ENCODE peak calls at places on chromosomes 11 and 22, in five cellular contexts. X is RWPE1, G is WTC11, Y is H1, E is foreskin keratinocyte. V is an unnamed sample.

GRCh38 chr22:22655452-22656108 is 11.2 kb downstream of the GGTLC2 start:
- DNase-seq in Y (no peak), E (no peak), G (no peak), X (no peak), V (no peak)

GRCh38 chr22:40257979-40258378 is 80.3 kb downstream of the TNRC6B start:
- DNase-seq in E (no peak), Y (no peak), G (no peak), X (no peak), V (no peak)

GRCh38 chr11:118918686-118919280 is 6.9 kb downstream of the BCL9L start:
- DNase-seq in X (no peak), G (no peak), Y (no peak), E (no peak), V (no peak)

GRCh38 chr22:28560005-28560742 is 119.5 kb downstream of the TTC28 start:
- DNase-seq in X (peak; percentile 38), E (peak; percentile 52), G (no peak), Y (no peak), V (no peak)

GRCh38 chr11:69018924-69019323 is 5.9 kb upstream of the MRGPRF start:
- DNase-seq in X (no peak), E (no peak), G (no peak), Y (no peak), V (no peak)

GRCh38 chr22:36220457-36220921 is 18.8 kb downstream of the APOL2 start:
- DNase-seq in G (no peak), E (no peak), X (no peak), Y (no peak), V (no peak)

GRCh38 chr22:45337536-45337935 is 27.8 kb downstream of the FAM118A start:
- DNase-seq in E (no peak), X (no peak), G (no peak), Y (no peak), V (no peak)

GRCh38 chr11:70612459-70613141 is 214.3 kb downstream of the CTTN start:
- DNase-seq in X (no peak), Y (no peak), G (no peak), E (no peak), V (no peak)

GRCh38 chr22:31333648-31334047 is 12.5 kb downstream of the PATZ1 start:
- DNase-seq in G (no peak), X (no peak), E (no peak), Y (no peak), V (no peak)

GRCh38 chr11:133383689-133384088 is 148.6 kb downstream of the OPCML start:
- DNase-seq in G (no peak), Y (no peak), X (no peak), E (no peak), V (no peak)

GRCh38 chr22:26168199-26168915 is 905 bp upstream of the SEZ6L start:
- DNase-seq in G (no peak), X (no peak), E (no peak), Y (no peak), V (no peak)

GRCh38 chr11:76624515-76625379 is 45.8 kb downstream of the LRRC32 start:
- DNase-seq in X (no peak), Y (no peak), E (no peak), G (no peak), V (no peak)

GRCh38 chr11:20021212-20021611 is 139.1 kb downstream of the DBX1 start:
- DNase-seq in X (no peak), E (no peak), Y (no peak), G (no peak), V (no peak)

GRCh38 chr11:117076941-117077659 is 21.1 kb downstream of the SIK3 start:
- DNase-seq in Y (no peak), E (no peak), G (no peak), X (no peak), V (no peak)

GRCh38 chr11:37762079-37762478 is 1164.0 kb upstream of the RAG2 start:
- DNase-seq in Y (no peak), G (no peak), E (no peak), X (no peak), V (no peak)

GRCh38 chr11:116808262-116809175 is 14.6 kb downstream of the APOA4 start:
- DNase-seq in E (no peak), X (peak; percentile 32), G (no peak), Y (no peak), V (no peak)

GRCh38 chr11:117519590-117519989 is 191.9 kb downstream of the CEP164 start:
- DNase-seq in G (no peak), X (no peak), Y (no peak), E (no peak), V (no peak)

GRCh38 chr22:44707752-44708151 is 5.7 kb downstream of the PRR5 start:
- DNase-seq in G (no peak), E (no peak), X (peak; percentile 15), Y (no peak), V (no peak)

GRCh38 chr11:71420455-71421241 is 27.5 kb downstream of the DHCR7 start:
- DNase-seq in G (peak; percentile 74), E (no peak), Y (peak; percentile 44), X (peak; percentile 36), V (peak; percentile 41)

GRCh38 chr22:47846206-47846605 is 1083.8 kb downstream of the TBC1D22A start:
- DNase-seq in G (no peak), Y (no peak), E (no peak), X (no peak), V (no peak)

GRCh38 chr11:121451178-121451981 is 734 bp upstream of the SORL1 start:
- DNase-seq in G (no peak), E (no peak), X (no peak), Y (no peak), V (no peak)

GRCh38 chr22:42473484-42474193 is 41.4 kb upstream of the NFAM1 start:
- DNase-seq in G (no peak), X (peak; percentile 44), E (peak; percentile 17), Y (no peak), V (no peak)

GRCh38 chr22:17951315-17951714 is 73.0 kb downstream of the MICAL3 start:
- DNase-seq in E (no peak), Y (no peak), G (no peak), X (no peak), V (no peak)

GRCh38 chr11:95231881-95232605 is 1.0 kb upstream of the SESN3 start:
- DNase-seq in G (peak; percentile 78), X (no peak), Y (no peak), E (no peak), V (no peak)

GRCh38 chr22:26139320-26139719 is 29.9 kb upstream of the SEZ6L start:
- DNase-seq in X (no peak), Y (no peak), E (no peak), G (no peak), V (no peak)

GRCh38 chr11:102813484-102813883 is 15.5 kb upstream of the MMP1 start:
- DNase-seq in X (no peak), E (no peak), Y (no peak), G (no peak), V (no peak)

GRCh38 chr11:102806296-102806695 is 8.3 kb upstream of the MMP1 start:
- DNase-seq in X (no peak), E (no peak), G (no peak), Y (no peak), V (no peak)

GRCh38 chr11:102807921-102808320 is 10.0 kb upstream of the MMP1 start:
- DNase-seq in Y (peak; percentile 70), E (no peak), X (no peak), G (peak; percentile 87), V (no peak)

GRCh38 chr11:102812188-102812587 is 14.2 kb upstream of the MMP1 start:
- DNase-seq in G (no peak), E (no peak), X (no peak), Y (no peak), V (no peak)

DNA sequence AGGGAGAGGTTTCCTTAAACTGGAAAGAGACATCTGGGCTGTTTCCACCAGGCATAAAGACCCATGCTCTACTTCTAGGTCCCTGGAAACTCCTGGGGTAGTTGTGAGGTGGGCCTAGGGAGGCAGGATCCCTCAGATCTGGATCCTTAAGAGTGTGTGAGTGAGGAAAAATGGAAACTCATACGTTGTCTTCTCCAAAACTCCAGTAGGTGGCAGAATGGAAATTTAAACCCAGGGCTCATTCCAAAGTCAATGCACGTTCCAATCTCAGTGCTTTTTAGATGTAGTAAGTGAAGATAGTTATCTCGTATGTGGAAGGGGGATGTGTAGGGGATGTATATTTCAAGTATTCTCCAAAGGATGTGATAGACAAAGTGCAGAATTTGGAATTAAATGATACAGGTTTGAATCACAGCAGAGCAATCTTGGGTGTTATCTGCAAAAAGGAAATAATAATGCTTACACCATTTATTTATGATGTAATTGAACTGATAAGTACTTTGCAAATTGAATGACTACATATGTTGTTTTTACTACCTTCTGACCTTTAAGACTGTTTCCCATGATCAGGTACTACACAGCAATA is 13.1 kb upstream of the MMP1 start:
- DNase-seq in G (no peak), E (no peak), X (no peak), Y (no peak), V (no peak)
- TF ChIP-seq CTCF in G (no peak), E (peak; percentile 76), X (peak; percentile 58), Y (peak; percentile 60), V (peak; percentile 54)

GRCh38 chr11:47552581-47553416 is at the start of gene CELF1:
- DNase-seq in G (peak; percentile 92), X (peak; percentile 77), E (peak; percentile 51), Y (peak; percentile 80), V (peak; percentile 73)

GRCh38 chr11:47551086-47551485 is 1.8 kb downstream of the CELF1 start:
- DNase-seq in G (no peak), E (no peak), X (no peak), Y (no peak), V (no peak)

GRCh38 chr11:47550288-47551052 is 2.5 kb downstream of the CELF1 start:
- DNase-seq in G (no peak), Y (no peak), E (no peak), X (no peak), V (no peak)

GRCh38 chr11:47552086-47552580 is 799 bp downstream of the CELF1 start:
- DNase-seq in E (no peak), X (peak; percentile 20), Y (no peak), G (peak; percentile 39), V (no peak)

GRCh38 chr11:47553417-47553746 is 450 bp upstream of the CELF1 start:
- DNase-seq in E (no peak), Y (no peak), X (no peak), G (no peak), V (no peak)
- TF ChIP-seq CTCF in E (no peak), Y (no peak), X (peak; percentile 42), G (no peak), V (no peak)

DNA sequence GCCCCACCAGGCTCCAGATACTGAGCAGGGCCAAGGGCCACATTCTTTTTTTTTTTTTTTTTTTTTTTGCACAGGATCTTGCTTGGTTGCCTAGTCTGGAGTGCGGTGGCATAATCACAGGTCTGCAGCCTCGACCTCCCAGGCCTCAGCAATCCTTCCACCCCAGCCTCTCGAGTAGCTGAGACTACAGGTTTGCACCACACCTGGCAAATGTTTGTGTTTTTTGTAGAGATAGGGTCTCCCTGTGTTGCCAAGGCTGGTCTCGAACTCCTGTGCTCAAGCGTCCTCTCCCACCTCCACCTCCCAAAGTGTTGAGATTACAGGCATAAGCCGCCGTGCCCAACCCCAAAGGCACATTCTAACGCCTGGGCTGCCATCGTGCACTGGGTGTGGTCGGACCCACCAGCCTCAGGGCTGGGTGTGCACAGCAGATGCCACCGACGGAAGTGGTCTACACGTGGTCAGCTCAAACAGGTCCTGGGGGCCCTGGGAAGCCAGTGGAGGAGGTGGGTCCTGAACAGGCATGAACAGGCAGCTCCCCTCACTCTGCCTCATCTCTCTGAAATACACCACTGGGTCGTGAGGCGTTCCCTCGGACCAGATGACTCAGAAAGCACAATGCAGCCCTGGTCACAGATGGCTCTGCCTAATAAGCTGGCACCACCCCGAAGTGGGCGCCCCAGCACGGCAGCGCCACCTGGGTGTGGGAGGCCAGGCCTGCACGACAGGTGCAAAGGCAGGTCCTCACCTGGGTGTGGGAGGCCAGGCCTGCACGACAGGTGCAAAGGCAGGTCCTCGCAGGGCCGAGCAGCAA is 5.1 kb upstream of the B4GALNT4 start:
- DNase-seq in E (peak; percentile 78), Y (peak; percentile 51), G (peak; percentile 82), X (peak; percentile 85), V (no peak)
- TF ChIP-seq CTCF in E (peak; percentile 97), Y (peak; percentile 93), G (peak; percentile 44), X (peak; percentile 76), V (no peak)

GRCh38 chr22:20027966-20028854 is 7.3 kb downstream of the TANGO2 start:
- DNase-seq in Y (no peak), G (no peak), X (no peak), E (no peak), V (no peak)
- TF ChIP-seq CTCF in Y (no peak), G (no peak), X (peak; percentile 45), E (peak; percentile 73), V (peak; percentile 27)

V was measured in D721Med.